ENCODE peak calls at places on chromosomes 3 and 15, in five cellular contexts. D is stimulated activated CD8-positive, alpha-beta memory T cell treated with anti-CD3 and anti-CD28 coated beads, Interleukin-15, amount 100 ng/mL, for 4 hours; V is ureter; G is astrocyte of the hippocampus; S is NAMALWA. A is an unnamed sample.

GRCh38 chr3:142418926-142419592 is 28.8 kb downstream of the XRN1 start:
- DNase-seq in D (no peak), V (no peak), G (no peak), S (no peak), A (no peak)

GRCh38 chr15:57591822-57592367 is at the start of gene MYZAP:
- DNase-seq in D (no peak), V (peak; percentile 79), G (peak; percentile 39), S (no peak), A (no peak)

GRCh38 chr3:195563317-195563716 is 20.2 kb upstream of the PPP1R2 start:
- DNase-seq in D (no peak), V (no peak), G (no peak), S (no peak), A (no peak)

GRCh38 chr3:42063886-42064285 is 27.3 kb upstream of the TRAK1 start:
- DNase-seq in D (no peak), V (no peak), G (peak; percentile 22), S (no peak), A (peak; percentile 76)

GRCh38 chr15:76398301-76398700 is 61.7 kb downstream of the ISL2 start:
- DNase-seq in D (no peak), V (no peak), G (no peak), S (no peak), A (no peak)

GRCh38 chr3:78344918-78345317 is 1305.0 kb downstream of the ROBO2 start:
- DNase-seq in D (no peak), V (no peak), G (no peak), S (no peak), A (no peak)

GRCh38 chr15:40308844-40309189 is 1.1 kb upstream of the PLCB2 start:
- DNase-seq in D (no peak), V (no peak), G (no peak), S (no peak), A (no peak)

GRCh38 chr3:157360044-157360443 is 76.6 kb upstream of the PTX3 start:
- DNase-seq in D (no peak), V (no peak), G (peak; percentile 81), S (no peak), A (peak; percentile 86)

GRCh38 chr3:124557-125179 is 71.9 kb upstream of the CHL1 start:
- DNase-seq in D (no peak), V (no peak), G (no peak), S (no peak), A (no peak)

GRCh38 chr15:31326729-31327673 is at the start of gene KLF13:
- DNase-seq in D (peak; percentile 64), V (peak; percentile 57), G (peak; percentile 86), S (no peak), A (no peak)

GRCh38 chr3:137771401-137772230 is 7.5 kb downstream of the SOX14 start:
- DNase-seq in D (no peak), V (no peak), G (no peak), S (no peak), A (no peak)

GRCh38 chr3:177959188-177959587 is 577.0 kb upstream of the KCNMB2 start:
- DNase-seq in D (no peak), V (no peak), G (no peak), S (no peak), A (no peak)

GRCh38 chr3:44184319-44184953 is 57.2 kb upstream of the TOPAZ1 start:
- DNase-seq in D (no peak), V (no peak), G (no peak), S (peak; percentile 2), A (no peak)

GRCh38 chr3:113914646-113915045 is 33.2 kb upstream of the ZDHHC23 start:
- DNase-seq in D (no peak), V (no peak), G (peak; percentile 16), S (no peak), A (peak; percentile 21)

GRCh38 chr15:76147906-76148553 is 88.2 kb downstream of the TMEM266 start:
- DNase-seq in D (peak; percentile 20), V (no peak), G (peak; percentile 69), S (peak; percentile 73), A (no peak)